ENCODE peak calls at places on chromosomes 12 and 14, in eight cellular contexts. Q is endothelial cell of umbilical vein; J is MM.1S; F is SJCRH30; R is heart right ventricle; V is CD4-positive, CD25-positive, alpha-beta regulatory T cell; Y is PC-9; O is Peyer's patch. E is an unnamed sample.

GRCh38 chr12:39300799-39301198 is 142.1 kb downstream of the KIF21A start:
- DNase-seq in Q (peak; percentile 84), J (no peak), F (no peak), R (no peak), V (no peak), Y (no peak), O (no peak), E (no peak)

GRCh38 chr12:109677323-109677722 is 36.3 kb upstream of the FAM222A start:
- DNase-seq in Q (no peak), J (no peak), F (no peak), R (no peak), V (no peak), Y (no peak), O (no peak), E (no peak)

GRCh38 chr14:50741571-50741970 is 73.5 kb upstream of the SAV1 start:
- DNase-seq in Q (peak; percentile 55), J (peak; percentile 37), F (peak; percentile 27), R (no peak), V (no peak), Y (peak; percentile 43), O (no peak), E (no peak)

GRCh38 chr12:13173537-13173936 is 23.0 kb upstream of the EMP1 start:
- DNase-seq in Q (peak; percentile 38), J (peak; percentile 67), F (no peak), R (peak; percentile 47), V (no peak), Y (peak; percentile 93), O (no peak), E (peak; percentile 79)

GRCh38 chr12:121009744-121010143 is 6.5 kb downstream of the C12orf43 start:
- DNase-seq in Q (no peak), J (no peak), F (peak; percentile 33), R (no peak), V (no peak), Y (peak; percentile 40), O (no peak), E (no peak)

GRCh38 chr12:95243497-95244183 is 26.0 kb downstream of the VEZT start:
- DNase-seq in Q (no peak), J (no peak), F (no peak), R (no peak), V (no peak), Y (no peak), O (no peak), E (no peak)

GRCh38 chr12:26134540-26134939 is 9.7 kb upstream of the BHLHE41 start:
- DNase-seq in Q (no peak), J (no peak), F (no peak), R (no peak), V (no peak), Y (no peak), O (no peak), E (no peak)

GRCh38 chr12:34107016-34107415 is 84.7 kb downstream of the ALG10 start:
- DNase-seq in Q (no peak), J (no peak), F (no peak), R (no peak), V (no peak), Y (no peak), O (no peak), E (peak; percentile 47)

GRCh38 chr12:88313554-88313953 is 171.4 kb downstream of the TMTC3 start:
- DNase-seq in Q (no peak), J (no peak), F (no peak), R (no peak), V (no peak), Y (no peak), O (no peak), E (no peak)

GRCh38 chr12:93645702-93646101 is 31.5 kb upstream of the CRADD start:
- DNase-seq in Q (no peak), J (no peak), F (no peak), R (no peak), V (no peak), Y (no peak), O (no peak), E (no peak)

GRCh38 chr14:89479802-89480201 is 62.8 kb upstream of the FOXN3 start:
- DNase-seq in Q (no peak), J (no peak), F (no peak), R (no peak), V (no peak), Y (no peak), O (no peak), E (no peak)

GRCh38 chr14:75572104-75572503 is 6.3 kb upstream of the FLVCR2 start:
- DNase-seq in Q (no peak), J (no peak), F (no peak), R (no peak), V (no peak), Y (peak; percentile 66), O (no peak), E (no peak)

GRCh38 chr14:94385553-94386057 is 2.8 kb downstream of the SERPINA1 start:
- DNase-seq in Q (no peak), J (no peak), F (no peak), R (no peak), V (no peak), Y (no peak), O (no peak), E (no peak)

GRCh38 chr12:115687094-115687493 is 590.4 kb downstream of the MED13L start:
- DNase-seq in Q (no peak), J (no peak), F (no peak), R (no peak), V (no peak), Y (no peak), O (no peak), E (no peak)

GRCh38 chr12:107135177-107135576 is 41.8 kb upstream of the CRY1 start:
- DNase-seq in Q (no peak), J (no peak), F (no peak), R (no peak), V (no peak), Y (no peak), O (no peak), E (no peak)

DNA sequence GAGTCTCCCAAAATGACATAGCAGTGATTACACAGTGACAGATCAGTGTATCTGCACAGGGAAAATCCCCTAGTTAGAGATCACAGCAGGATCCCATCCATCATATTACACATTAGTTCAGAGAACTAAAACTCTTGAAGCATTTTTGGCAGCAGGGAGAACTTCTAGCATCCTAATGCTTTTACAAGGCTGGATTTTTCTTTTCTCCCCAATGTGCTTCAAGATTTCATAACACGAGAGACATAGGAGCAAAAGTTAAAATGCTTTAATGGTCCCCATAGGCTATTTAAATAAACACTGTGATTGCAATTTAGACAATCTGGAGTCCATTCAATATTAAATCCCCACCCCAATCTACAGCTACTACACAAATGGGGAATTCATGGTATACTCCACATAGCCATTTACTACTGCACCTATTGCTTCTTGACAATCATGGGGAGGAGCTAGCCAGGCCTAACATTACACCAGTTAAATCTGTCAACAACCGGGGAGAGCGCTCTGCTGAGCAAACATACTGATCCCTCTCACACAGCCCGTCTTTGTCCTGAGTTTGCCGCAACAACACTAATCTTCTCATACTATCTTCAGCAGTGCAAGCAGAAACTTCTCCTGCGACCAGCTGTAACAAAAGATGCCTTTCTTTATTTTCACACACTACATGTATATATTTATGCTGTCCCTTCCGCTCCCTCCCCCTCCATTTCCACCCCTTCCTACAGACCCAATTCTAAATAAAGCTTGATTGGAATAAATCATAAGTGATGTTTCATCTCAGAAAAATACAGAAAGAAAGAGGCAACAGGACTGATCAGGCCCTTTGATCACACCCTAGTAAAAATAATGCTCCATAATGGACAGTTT is 120.3 kb upstream of the SOX5 start:
- DNase-seq in Q (no peak), J (no peak), F (peak; percentile 93), R (no peak), V (no peak), Y (no peak), O (no peak), E (no peak)
- H3K27ac ChIP-seq in Q (no peak overlapping the region), J (no peak overlapping the region), F (peak overlapping the region; percentile 83), R (no peak overlapping the region), V (no peak overlapping the region), Y (no peak overlapping the region), O (no peak overlapping the region), E (no peak overlapping the region)

DNA sequence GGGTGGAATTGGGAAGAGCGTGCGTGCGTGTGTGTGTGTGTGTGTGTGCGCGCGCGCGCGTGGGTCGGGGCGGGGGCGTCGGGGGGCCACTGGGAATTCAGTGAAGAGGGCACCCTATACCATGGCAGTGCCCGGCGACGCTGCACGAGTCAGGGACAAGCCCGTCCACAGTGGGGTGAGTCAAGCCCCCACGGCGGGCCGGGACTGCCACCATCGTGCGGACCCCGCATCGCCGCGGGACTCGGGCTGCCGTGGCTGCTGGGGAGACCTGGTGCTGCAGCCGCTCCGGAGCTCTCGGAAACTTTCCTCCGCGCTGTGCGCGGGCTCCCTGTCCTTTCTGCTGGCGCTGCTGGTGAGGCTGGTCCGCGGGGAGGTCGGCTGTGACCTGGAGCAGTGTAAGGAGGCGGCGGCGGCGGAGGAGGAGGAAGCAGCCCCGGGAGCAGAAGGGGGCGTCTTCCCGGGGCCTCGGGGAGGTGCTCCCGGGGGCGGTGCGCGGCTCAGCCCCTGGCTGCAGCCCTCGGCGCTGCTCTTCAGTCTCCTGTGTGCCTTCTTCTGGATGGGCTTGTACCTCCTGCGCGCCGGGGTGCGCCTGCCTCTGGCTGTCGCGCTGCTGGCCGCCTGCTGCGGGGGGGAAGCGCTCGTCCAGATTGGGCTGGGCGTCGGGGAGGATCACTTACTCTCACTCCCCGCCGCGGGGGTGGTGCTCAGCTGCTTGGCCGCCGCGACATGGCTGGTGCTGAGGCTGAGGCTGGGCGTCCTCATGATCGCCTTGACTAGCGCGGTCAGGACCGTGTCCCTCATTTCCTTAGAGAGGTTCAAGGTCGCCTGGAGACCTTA is 1.0 kb downstream of the PDE3A start:
- DNase-seq in Q (peak; percentile 85), J (no peak), F (peak; percentile 80), R (peak; percentile 86), V (no peak), Y (peak; percentile 15), O (peak; percentile 86), E (peak; percentile 94)
- H3K4me3 ChIP-seq in Q (peak overlapping the region; percentile 97), J (peak overlapping the region; percentile 62), F (peak overlapping the region; percentile 70), R (peak overlapping the region; percentile 79), V (no peak overlapping the region), Y (no peak overlapping the region), O (peak overlapping the region; percentile 34), E (peak overlapping the region; percentile 58)

GRCh38 chr12:104668274-104668718 is 211.5 kb downstream of the CHST11 start:
- DNase-seq in Q (no peak), J (no peak), F (peak; percentile 95), R (peak; percentile 38), V (no peak), Y (no peak), O (no peak), E (peak; percentile 60)

GRCh38 chr12:104669851-104670337 is 213.1 kb downstream of the CHST11 start:
- DNase-seq in Q (no peak), J (peak; percentile 26), F (peak; percentile 90), R (peak; percentile 42), V (peak; percentile 24), Y (no peak), O (no peak), E (peak; percentile 86)

GRCh38 chr12:104667139-104667538 is 210.4 kb downstream of the CHST11 start:
- DNase-seq in Q (no peak), J (no peak), F (no peak), R (no peak), V (no peak), Y (no peak), O (no peak), E (no peak)

GRCh38 chr12:104670439-104671406 is 214.0 kb downstream of the CHST11 start:
- DNase-seq in Q (no peak), J (no peak), F (no peak), R (no peak), V (no peak), Y (peak; percentile 40), O (no peak), E (no peak)

GRCh38 chr12:104669057-104669770 is 212.5 kb downstream of the CHST11 start:
- DNase-seq in Q (peak; percentile 32), J (no peak), F (peak; percentile 81), R (peak; percentile 74), V (no peak), Y (no peak), O (no peak), E (peak; percentile 94)
- H3K4me1 ChIP-seq in Q (peaks cover 19% of the 10 kb centered on the region), J (peaks cover 19% of the 10 kb centered on the region), F (peaks cover 62% of the 10 kb centered on the region), R (peaks cover 37% of the 10 kb centered on the region), V (peaks cover 42% of the 10 kb centered on the region), Y (peaks cover 67% of the 10 kb centered on the region), O (peaks cover 34% of the 10 kb centered on the region), E (peaks cover 32% of the 10 kb centered on the region)

GRCh38 chr14:100899841-100900771 is 3.4 kb downstream of the RTL1 start:
- DNase-seq in Q (peak; percentile 53), J (no peak), F (peak; percentile 41), R (no peak), V (no peak), Y (no peak), O (no peak), E (no peak)
- H3K27ac ChIP-seq in Q (no peak overlapping the region), J (no peak overlapping the region), F (peak overlapping the region; percentile 5), R (no peak overlapping the region), V (no peak overlapping the region), Y (no peak overlapping the region), O (no peak overlapping the region), E (no peak overlapping the region)

E was measured in right cardiac atrium.